ENCODE peak calls at places on chromosomes 16 and 17, in eight cellular contexts. T is sciatic nerve; K is activated naive CD8-positive, alpha-beta T cell treated with anti-CD3 and anti-CD28 coated beads, Interleukin-2, amount 50 U/mL, for 24 hours; M is NCI-H1092 treated with DMSO at 0.1 percent for 48 hours; I is glomerular endothelial cell; F is NCI-H1105 treated with DMSO at 0.1 percent for 48 hours; Q is psoas muscle; A is NCI-H1048. Z is an unnamed sample.

GRCh38 chr16:67571464-67571863 is 9.1 kb downstream of the CTCF start:
- DNase-seq in F (no peak), T (no peak), M (no peak), A (no peak), I (no peak), Q (no peak), K (no peak), Z (peak)

GRCh38 chr17:17474341-17474740 is 2.5 kb upstream of the MED9 start:
- DNase-seq in K (no peak), F (no peak), A (no peak), Q (no peak), T (no peak), M (no peak), I (no peak), Z (no peak)

GRCh38 chr16:30437511-30438046 is 7.7 kb upstream of the DCTPP1 start:
- DNase-seq in A (no peak), T (no peak), Q (no peak), F (peak), M (no peak), I (no peak), K (no peak), Z (no peak)

GRCh38 chr17:28519236-28519635 is 13.1 kb downstream of the FOXN1 start:
- DNase-seq in A (no peak), Q (no peak), I (no peak), K (no peak), M (no peak), T (no peak), F (no peak), Z (no peak)

GRCh38 chr17:40023590-40024292 is 8.5 kb downstream of the CSF3 start:
- DNase-seq in I (no peak), K (no peak), Q (no peak), A (no peak), M (peak), T (no peak), F (no peak), Z (no peak)

GRCh38 chr16:17366299-17366961 is 104.3 kb downstream of the XYLT1 start:
- DNase-seq in M (no peak), Q (no peak), T (no peak), A (no peak), K (no peak), I (no peak), F (no peak), Z (no peak)

GRCh38 chr16:31874354-31875111 is 926 bp downstream of the ZNF267 start:
- DNase-seq in I (no peak), Q (no peak), A (no peak), M (peak), F (peak), T (no peak), K (peak), Z (peak)

GRCh38 chr16:266258-267164 is 9.2 kb downstream of the RGS11 start:
- DNase-seq in I (no peak), T (no peak), M (no peak), K (no peak), Q (no peak), A (no peak), F (no peak), Z (no peak)

GRCh38 chr17:80104321-80104955 is 3.1 kb downstream of the GAA start:
- DNase-seq in T (no peak), Q (no peak), I (no peak), M (peak), K (no peak), F (peak), A (no peak), Z (no peak)

GRCh38 chr16:81277681-81278080 is 37.1 kb upstream of the GAN start:
- DNase-seq in Q (no peak), F (no peak), I (no peak), K (no peak), T (no peak), A (no peak), M (no peak), Z (no peak)

GRCh38 chr16:88023366-88023765 is 72.1 kb downstream of the BANP start:
- DNase-seq in A (no peak), K (no peak), M (no peak), T (no peak), F (no peak), Q (no peak), I (no peak), Z (no peak)

GRCh38 chr16:67886387-67886786 is 1.7 kb downstream of the NRN1L start:
- DNase-seq in M (no peak), A (no peak), Q (no peak), I (no peak), F (no peak), T (no peak), K (no peak), Z (no peak)

GRCh38 chr17:46976626-46977270 is 2.3 kb downstream of the RPRML start:
- DNase-seq in F (no peak), Q (no peak), M (no peak), I (no peak), A (no peak), T (peak), K (no peak), Z (no peak)

GRCh38 chr16:68085259-68086071 is at the start of gene NFATC3:
- DNase-seq in M (peak), I (no peak), F (peak), T (peak), K (peak), A (peak), Q (peak), Z (peak)

GRCh38 chr16:82936941-82937551 is 310.3 kb downstream of the CDH13 start:
- DNase-seq in I (peak), T (no peak), K (no peak), F (no peak), Q (no peak), A (no peak), M (no peak), Z (peak)

GRCh38 chr17:81509687-81510523 is 2.7 kb downstream of the ACTG1 start:
- DNase-seq in K (no peak), A (no peak), T (no peak), F (no peak), M (no peak), I (no peak), Q (no peak), Z (no peak)

GRCh38 chr17:44220211-44221071 is 966 bp upstream of the UBTF start:
- DNase-seq in F (peak), Q (peak), M (peak), I (no peak), T (peak), K (peak), A (no peak), Z (peak)

GRCh38 chr16:48153689-48154265 is 2.0 kb downstream of the ABCC12 start:
- DNase-seq in Q (no peak), T (no peak), A (no peak), K (no peak), I (no peak), M (peak), F (no peak), Z (no peak)

GRCh38 chr17:63930951-63931575 is 1.1 kb downstream of the CD79B start:
- DNase-seq in K (peak), M (no peak), Q (peak), F (no peak), T (peak), I (no peak), A (no peak), Z (no peak)

GRCh38 chr17:44655983-44656700 is at the start of gene MEIOC:
- DNase-seq in K (peak), Q (no peak), F (peak), M (peak), T (no peak), A (peak), I (no peak), Z (peak)

GRCh38 chr17:64218066-64218465 is 45.0 kb downstream of the TEX2 start:
- DNase-seq in F (no peak), Q (no peak), A (no peak), K (peak), T (no peak), M (no peak), I (no peak), Z (no peak)

GRCh38 chr17:55264640-55265298 is at the start of gene HLF:
- DNase-seq in F (peak), T (peak), A (peak), M (peak), I (no peak), Q (peak), K (peak), Z (peak)

GRCh38 chr16:59905628-59906027 is 1171.5 kb upstream of the GOT2 start:
- DNase-seq in Q (no peak), I (no peak), M (no peak), K (no peak), F (no peak), T (no peak), A (no peak), Z (no peak)

GRCh38 chr16:54055864-54056263 is 230.7 kb downstream of the IRX3 start:
- DNase-seq in M (no peak), K (no peak), I (no peak), A (no peak), F (no peak), Q (no peak), T (no peak), Z (peak)

GRCh38 chr16:85612191-85612800 is 826 bp upstream of the GSE1 start:
- DNase-seq in T (peak), K (peak), M (peak), I (no peak), F (peak), Q (peak), A (no peak), Z (peak)

GRCh38 chr17:11331790-11332526 is 90.9 kb downstream of the SHISA6 start:
- DNase-seq in A (no peak), F (peak), I (no peak), Q (no peak), T (no peak), K (no peak), M (no peak), Z (no peak)

GRCh38 chr17:72426321-72426720 is 305.5 kb downstream of the SOX9 start:
- DNase-seq in F (no peak), A (no peak), K (no peak), M (no peak), T (no peak), Q (no peak), I (no peak), Z (no peak)

GRCh38 chr16:11410382-11411058 is 65.3 kb downstream of the RMI2 start:
- DNase-seq in I (no peak), T (no peak), K (no peak), M (no peak), A (no peak), Q (no peak), F (no peak), Z (no peak)

GRCh38 chr17:69716571-69716970 is 302.1 kb downstream of the MAP2K6 start:
- DNase-seq in A (no peak), K (no peak), T (no peak), F (no peak), Q (no peak), I (no peak), M (no peak), Z (no peak)

GRCh38 chr17:8893621-8894020 is 26.1 kb upstream of the PIK3R6 start:
- DNase-seq in I (no peak), T (peak), M (no peak), Q (no peak), K (no peak), A (no peak), F (no peak), Z (no peak)

GRCh38 chr16:27972500-27972899 is 91.0 kb downstream of the GSG1L start:
- DNase-seq in M (no peak), I (peak), T (peak), A (no peak), K (peak), F (peak), Q (no peak), Z (peak)

GRCh38 chr16:86919531-86920305 is 341.4 kb downstream of the FOXL1 start:
- DNase-seq in F (no peak), Q (no peak), A (no peak), K (no peak), T (no peak), M (no peak), I (no peak), Z (no peak)